ENCODE peak calls at places on chromosome 20, in four cellular contexts. B, E, J and S are unnamed samples.

GRCh38 chr20:53750827-53751393 is 157.3 kb upstream of the ZNF217 start:
- DNase-seq in B (peak), E (no peak), J (peak), S (no peak)

GRCh38 chr20:2101935-2102584 is 433 bp downstream of the STK35 start:
- DNase-seq in B (peak), E (peak), J (peak), S (peak)

GRCh38 chr20:59515013-59515905 is 89.1 kb upstream of the PHACTR3 start:
- DNase-seq in B (peak), E (peak), J (peak), S (peak)

GRCh38 chr20:46139908-46140482 is 21.9 kb downstream of the CD40 start:
- DNase-seq in B (no peak), E (no peak), J (no peak), S (no peak)

GRCh38 chr20:47544240-47544639 is 42.6 kb downstream of the NCOA3 start:
- DNase-seq in B (peak), E (no peak), J (no peak), S (no peak)

GRCh38 chr20:13142143-13142542 is 78.9 kb upstream of the ISM1 start:
- DNase-seq in B (no peak), E (no peak), J (no peak), S (no peak)

GRCh38 chr20:11454966-11455799 is 462.5 kb upstream of the BTBD3 start:
- DNase-seq in B (peak), E (no peak), J (peak), S (no peak)

GRCh38 chr20:20690676-20691476 is 21.6 kb downstream of the RALGAPA2 start:
- DNase-seq in B (no peak), E (no peak), J (no peak), S (no peak)

GRCh38 chr20:21520702-21521595 is 7.1 kb upstream of the NKX2-2 start:
- DNase-seq in B (no peak), E (peak), J (no peak), S (no peak)

GRCh38 chr20:25196701-25197120 is 1.2 kb downstream of the ENTPD6 start:
- DNase-seq in B (no peak), E (no peak), J (no peak), S (no peak)

DNA sequence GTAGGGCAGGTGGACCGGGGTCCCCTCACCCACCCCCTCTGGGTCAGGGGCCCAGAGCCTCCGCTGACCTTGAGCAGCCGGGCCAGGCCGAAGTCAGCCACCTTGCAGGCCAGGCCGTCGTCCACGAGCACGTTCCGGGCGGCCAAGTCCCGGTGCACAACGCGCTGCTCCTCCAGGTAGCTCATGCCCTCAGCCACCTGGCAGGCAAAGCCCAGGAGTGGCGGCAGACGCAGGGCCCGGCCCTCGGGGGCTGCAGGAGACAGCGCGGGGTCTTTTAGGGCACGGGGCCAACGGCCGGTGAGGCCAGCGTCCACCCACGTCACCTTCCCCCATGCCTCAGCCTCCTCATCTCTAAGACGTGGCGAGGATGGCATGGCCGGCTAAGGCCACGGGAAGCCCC is 4.2 kb upstream of the PTK6 start:
- DNase-seq in B (no peak), E (no peak), J (no peak), S (no peak)
- TF ChIP-seq CTCF in B (no peak), E (no peak), J (no peak), S (no peak)

GRCh38 chr20:63497946-63498935 is 642 bp downstream of the EEF1A2 start:
- DNase-seq in B (peak), E (no peak), J (peak), S (no peak)

GRCh38 chr20:63497138-63497945 is 1.5 kb downstream of the EEF1A2 start:
- DNase-seq in B (no peak), E (no peak), J (no peak), S (no peak)

GRCh38 chr20:63500151-63500901 is 1.4 kb upstream of the EEF1A2 start:
- DNase-seq in B (no peak), E (no peak), J (no peak), S (no peak)

GRCh38 chr20:63499333-63499969 is 568 bp upstream of the EEF1A2 start:
- DNase-seq in B (no peak), E (no peak), J (no peak), S (no peak)

DNA sequence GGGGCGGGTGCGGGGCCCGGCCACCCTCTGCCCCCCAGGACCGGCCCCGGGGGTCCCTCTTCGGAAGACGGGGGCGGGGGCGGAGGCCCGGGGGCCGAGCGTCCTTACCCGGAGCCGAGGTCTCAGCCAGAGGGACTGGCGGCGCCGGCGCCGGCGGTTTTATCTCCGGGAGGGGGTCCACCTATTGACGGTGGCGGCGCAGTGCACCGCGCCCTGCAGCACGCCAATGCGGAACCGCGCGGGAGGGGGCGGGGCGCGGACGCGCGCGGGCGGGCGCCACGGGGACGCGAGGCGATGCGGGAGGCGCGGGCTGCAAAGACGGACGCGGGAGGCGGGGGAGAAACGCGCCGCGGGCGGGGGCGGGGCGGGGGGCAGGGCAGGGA is at the start of gene EEF1A2:
- DNase-seq in B (no peak), E (no peak), J (peak), S (no peak)
- TF ChIP-seq CTCF in B (peak), E (no peak), J (peak), S (no peak)

DNA sequence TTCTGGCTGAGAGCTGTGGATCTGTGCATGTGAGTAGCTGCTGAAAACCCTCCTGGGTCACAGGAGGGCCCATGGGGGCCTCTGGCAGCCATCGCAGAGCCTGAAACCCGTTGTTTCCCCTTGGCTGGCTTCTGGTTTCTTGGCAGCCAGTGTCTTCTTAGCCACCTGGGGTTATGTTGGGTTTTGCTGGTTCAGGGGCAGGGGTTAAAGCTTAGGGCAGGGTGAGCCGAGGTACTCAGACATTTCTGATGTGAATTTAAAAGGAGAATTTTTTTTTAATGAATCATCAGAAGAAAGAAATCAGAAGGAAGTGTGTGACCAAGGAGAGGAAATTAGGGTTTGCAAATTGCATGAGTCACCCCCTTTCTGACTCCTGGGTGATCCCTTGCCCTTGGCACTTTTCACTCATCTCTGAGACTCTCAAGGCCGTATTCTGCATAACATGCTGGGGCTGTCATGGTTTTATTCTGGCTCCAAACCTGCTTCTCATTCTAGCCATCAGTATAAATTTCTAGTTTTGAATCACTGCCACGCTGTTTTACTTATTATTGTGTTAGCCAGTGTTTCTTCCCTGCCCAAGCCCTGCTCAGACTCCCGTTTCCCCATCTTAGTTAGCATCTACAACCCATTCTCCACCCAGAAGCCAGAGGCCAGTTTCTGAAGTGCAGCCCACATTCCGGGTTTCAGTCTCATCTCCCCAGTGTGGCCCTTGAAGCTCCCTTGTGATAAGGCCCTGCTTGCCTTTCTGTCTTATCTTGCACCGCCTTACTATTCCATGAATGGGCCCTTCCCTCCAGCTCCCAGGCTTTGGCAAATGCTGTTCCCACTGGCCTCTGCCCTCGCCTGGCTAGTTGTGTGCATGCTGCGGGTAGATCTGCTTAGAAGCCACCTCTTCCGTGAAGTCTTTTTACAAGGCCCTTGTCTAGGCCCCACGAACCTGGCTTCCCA is 40.9 kb downstream of the TOX2 start:
- DNase-seq in B (peak), E (no peak), J (no peak), S (no peak)
- TF ChIP-seq CTCF in B (no peak), E (no peak), J (no peak), S (no peak)

DNA sequence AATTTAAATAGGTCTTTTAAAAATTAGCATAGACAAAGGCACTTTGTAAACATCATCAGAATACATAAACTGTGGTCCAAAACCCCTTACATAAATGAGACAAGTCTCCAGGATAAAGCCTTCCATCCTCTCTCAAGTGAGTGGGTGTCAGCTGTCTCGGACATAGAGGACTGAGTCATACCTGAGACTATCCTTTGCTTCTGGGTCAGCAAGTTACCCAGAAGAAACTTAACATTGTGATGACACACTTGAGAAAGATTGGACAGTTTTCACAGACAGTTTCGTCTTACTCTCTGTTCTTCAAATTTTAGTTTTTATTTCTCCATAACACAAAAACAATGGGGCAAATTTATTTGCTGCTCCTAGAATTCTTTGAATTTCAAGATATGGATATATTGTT is 838.0 kb downstream of the DHX35 start:
- DNase-seq in B (no peak), E (no peak), J (no peak), S (no peak)
- TF ChIP-seq CTCF in B (no peak), E (no peak), J (no peak), S (no peak)

GRCh38 chr20:57476073-57476526 is 48.8 kb downstream of the CTCFL start:
- DNase-seq in B (no peak), E (no peak), J (no peak), S (no peak)
- TF ChIP-seq CTCF in B (no peak), E (no peak), J (no peak), S (no peak)

GRCh38 chr20:35992713-35993335 is 24.4 kb downstream of the CNBD2 start:
- DNase-seq in B (peak), E (peak), J (peak), S (no peak)
- TF ChIP-seq CTCF in B (peak), E (peak), J (peak), S (peak)

GRCh38 chr20:955111-955510 is 39.0 kb upstream of the ANGPT4 start:
- DNase-seq in B (no peak), E (no peak), J (no peak), S (no peak)

GRCh38 chr20:951384-952169 is 35.4 kb upstream of the ANGPT4 start:
- DNase-seq in B (no peak), E (no peak), J (no peak), S (no peak)

GRCh38 chr20:955656-956055 is 39.5 kb upstream of the ANGPT4 start:
- DNase-seq in B (no peak), E (no peak), J (no peak), S (no peak)

GRCh38 chr20:952196-952795 is 36.2 kb upstream of the ANGPT4 start:
- DNase-seq in B (no peak), E (no peak), J (no peak), S (no peak)

GRCh38 chr20:953742-954141 is 37.6 kb upstream of the ANGPT4 start:
- DNase-seq in B (peak), E (no peak), J (no peak), S (no peak)
- TF ChIP-seq CTCF in B (peak), E (peak), J (peak), S (no peak)

GRCh38 chr20:51810155-51811039 is 8.1 kb upstream of the SALL4 start:
- DNase-seq in B (no peak), E (no peak), J (no peak), S (no peak)
- TF ChIP-seq CTCF in B (peak), E (peak), J (no peak), S (no peak)

DNA sequence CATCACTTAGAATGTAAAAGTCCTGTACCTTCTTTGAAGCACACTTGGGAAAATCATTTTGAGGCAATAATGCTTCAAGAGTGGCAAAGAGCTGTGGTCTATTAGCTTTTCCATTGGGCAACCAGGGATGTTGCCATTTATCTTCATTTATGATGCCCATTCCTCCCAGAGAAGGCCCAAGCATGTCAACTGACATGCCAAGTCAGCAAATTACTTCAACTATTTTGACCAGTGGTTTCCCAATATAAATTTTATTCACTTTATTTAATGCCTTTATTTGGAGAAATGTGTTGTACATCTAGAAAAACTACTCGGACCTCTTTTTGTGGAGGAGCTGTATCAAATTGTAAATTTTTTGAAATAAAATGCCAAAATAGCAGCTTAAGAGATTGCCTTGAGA is 164.1 kb upstream of the PCSK2 start:
- DNase-seq in B (no peak), E (no peak), J (no peak), S (no peak)
- TF ChIP-seq CTCF in B (no peak), E (no peak), J (no peak), S (no peak)